ENCODE peak calls at places on chromosomes 11 and 22, in six cellular contexts. E is A549, P is ovary, X is K562, W is sigmoid colon, L is upper lobe of left lung. H is an unnamed sample.

GRCh38 chr11:87453531-87454089 is 415.9 kb downstream of the TMEM135 start:
- DNase-seq in P (no peak), X (no peak), L (no peak), E (no peak), W (no peak), H (no peak)

GRCh38 chr22:28143961-28144745 is 225.1 kb upstream of the PITPNB start:
- DNase-seq in E (no peak), X (no peak), W (no peak), L (no peak), P (no peak), H (no peak)

GRCh38 chr22:24421428-24421931 is 5.9 kb upstream of the ADORA2A start:
- DNase-seq in P (no peak), L (no peak), E (peak), X (peak), W (no peak), H (no peak)

GRCh38 chr11:33013706-33014105 is 2.0 kb upstream of the DEPDC7 start:
- DNase-seq in P (no peak), W (no peak), X (no peak), E (no peak), L (no peak), H (no peak)

GRCh38 chr11:123560001-123560400 is 94.4 kb downstream of the SCN3B start:
- DNase-seq in L (no peak), X (no peak), W (peak), P (peak), E (no peak), H (no peak)

GRCh38 chr11:124769804-124770774 is 8.0 kb upstream of the ESAM start:
- DNase-seq in E (no peak), W (no peak), L (no peak), X (no peak), P (no peak), H (no peak)

GRCh38 chr11:75319035-75319877 is 32.2 kb downstream of the ARRB1 start:
- DNase-seq in W (no peak), P (no peak), L (no peak), X (no peak), E (no peak), H (no peak)

GRCh38 chr22:49961601-49962011 is 1.0 kb downstream of the PIM3 start:
- DNase-seq in L (peak), P (no peak), X (no peak), W (no peak), E (no peak), H (no peak)

GRCh38 chr11:63764712-63765631 is 3.6 kb downstream of the ZFTA start:
- DNase-seq in P (peak), E (no peak), L (no peak), X (no peak), W (no peak), H (no peak)

GRCh38 chr11:74673956-74674355 is 57.3 kb downstream of the CHRDL2 start:
- DNase-seq in P (no peak), W (no peak), E (no peak), X (no peak), L (no peak), H (no peak)

GRCh38 chr11:27973851-27974536 is 134.0 kb downstream of the KIF18A start:
- DNase-seq in E (no peak), P (no peak), W (no peak), X (no peak), L (no peak), H (no peak)

GRCh38 chr22:42719133-42719532 is 1.5 kb downstream of the A4GALT start:
- DNase-seq in L (no peak), X (no peak), E (no peak), W (no peak), P (no peak), H (no peak)

GRCh38 chr11:44627911-44628729 is 62.7 kb downstream of the CD82 start:
- DNase-seq in W (peak), E (no peak), X (no peak), L (peak), P (peak), H (peak)

GRCh38 chr11:60130496-60130895 is 42.0 kb downstream of the MS4A2 start:
- DNase-seq in W (no peak), E (peak), L (no peak), P (no peak), X (peak), H (no peak)

GRCh38 chr11:112932593-112932992 is 28.6 kb upstream of the NCAM1 start:
- DNase-seq in X (no peak), W (no peak), E (no peak), P (peak), L (no peak), H (no peak)

GRCh38 chr11:113313601-113314000 is 782 bp upstream of the TTC12 start:
- DNase-seq in L (no peak), X (no peak), W (no peak), E (no peak), P (no peak), H (peak)

GRCh38 chr11:73528420-73528819 is 69.5 kb downstream of the FAM168A start:
- DNase-seq in L (no peak), W (no peak), E (no peak), P (no peak), X (no peak), H (no peak)

GRCh38 chr11:96464695-96465307 is 75.0 kb downstream of the JRKL start:
- DNase-seq in E (peak), W (no peak), X (peak), P (no peak), L (no peak), H (no peak)

GRCh38 chr22:24060375-24060788 is 49.3 kb downstream of the CABIN1 start:
- DNase-seq in P (no peak), X (no peak), L (no peak), E (no peak), W (no peak), H (no peak)

GRCh38 chr11:88590366-88590765 is 252.8 kb upstream of the CTSC start:
- DNase-seq in P (no peak), X (no peak), E (no peak), W (no peak), L (no peak), H (no peak)

GRCh38 chr22:28019360-28019759 is 100.3 kb upstream of the PITPNB start:
- DNase-seq in E (no peak), L (peak), W (peak), X (no peak), P (peak), H (no peak)

GRCh38 chr11:67288452-67289225 is 464 bp upstream of the ANKRD13D start:
- DNase-seq in L (peak), P (peak), E (peak), X (peak), W (peak), H (peak)
- TF ChIP-seq POLR2A in L (no peak), P (peak), E (peak), X (peak), W (peak), H (peak)

GRCh38 chr11:128553662-128554392 is 33.5 kb downstream of the ETS1 start:
- DNase-seq in L (no peak), E (no peak), P (no peak), W (no peak), X (no peak), H (peak)
- TF ChIP-seq CTCF in L (peak), E (no peak), P (no peak), W (no peak), X (no peak), H (peak)

GRCh38 chr11:94834931-94835330 is 66.8 kb downstream of the AMOTL1 start:
- DNase-seq in W (no peak), P (no peak), L (no peak), X (no peak), E (no peak), H (no peak)

GRCh38 chr11:94835571-94835970 is 67.4 kb downstream of the AMOTL1 start:
- DNase-seq in W (no peak), X (no peak), P (no peak), L (no peak), E (no peak), H (no peak)

GRCh38 chr11:94838027-94838610 is 70.0 kb downstream of the AMOTL1 start:
- DNase-seq in W (no peak), X (no peak), E (no peak), L (no peak), P (no peak), H (no peak)

GRCh38 chr11:94840209-94840608 is 72.1 kb downstream of the AMOTL1 start:
- DNase-seq in X (no peak), P (no peak), L (no peak), E (no peak), W (no peak), H (no peak)

DNA sequence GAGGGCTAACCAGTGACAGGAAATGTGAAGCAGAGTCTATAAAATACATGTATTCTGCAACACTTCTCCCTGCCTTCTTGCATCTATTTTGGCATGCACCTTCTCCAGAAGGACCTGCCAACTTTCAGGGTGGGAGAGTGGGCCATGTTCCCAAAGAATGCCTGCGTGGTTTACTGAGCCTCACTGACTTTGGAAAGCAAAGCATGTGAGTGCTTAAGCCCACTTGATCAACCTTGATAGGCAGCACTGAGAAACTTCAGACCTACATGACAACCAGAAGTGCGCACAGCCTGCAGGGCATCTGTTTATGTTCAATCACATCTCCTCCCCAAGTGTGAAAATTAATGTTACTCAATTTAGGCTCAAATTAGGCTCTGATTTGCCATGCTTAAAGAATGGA is 69.2 kb downstream of the AMOTL1 start:
- DNase-seq in L (no peak), P (no peak), W (peak), E (no peak), X (no peak), H (no peak)
- TF ChIP-seq EP300 in L (no peak), P (no peak), W (peak), E (no peak), X (no peak), H (no peak)

GRCh38 chr11:31417357-31417756 is 47.7 kb downstream of the DNAJC24 start:
- DNase-seq in E (no peak), W (no peak), P (no peak), X (no peak), L (no peak), H (no peak)
- TF ChIP-seq POLR2A in E (no peak), W (no peak), P (no peak), X (no peak), L (no peak), H (no peak)

DNA sequence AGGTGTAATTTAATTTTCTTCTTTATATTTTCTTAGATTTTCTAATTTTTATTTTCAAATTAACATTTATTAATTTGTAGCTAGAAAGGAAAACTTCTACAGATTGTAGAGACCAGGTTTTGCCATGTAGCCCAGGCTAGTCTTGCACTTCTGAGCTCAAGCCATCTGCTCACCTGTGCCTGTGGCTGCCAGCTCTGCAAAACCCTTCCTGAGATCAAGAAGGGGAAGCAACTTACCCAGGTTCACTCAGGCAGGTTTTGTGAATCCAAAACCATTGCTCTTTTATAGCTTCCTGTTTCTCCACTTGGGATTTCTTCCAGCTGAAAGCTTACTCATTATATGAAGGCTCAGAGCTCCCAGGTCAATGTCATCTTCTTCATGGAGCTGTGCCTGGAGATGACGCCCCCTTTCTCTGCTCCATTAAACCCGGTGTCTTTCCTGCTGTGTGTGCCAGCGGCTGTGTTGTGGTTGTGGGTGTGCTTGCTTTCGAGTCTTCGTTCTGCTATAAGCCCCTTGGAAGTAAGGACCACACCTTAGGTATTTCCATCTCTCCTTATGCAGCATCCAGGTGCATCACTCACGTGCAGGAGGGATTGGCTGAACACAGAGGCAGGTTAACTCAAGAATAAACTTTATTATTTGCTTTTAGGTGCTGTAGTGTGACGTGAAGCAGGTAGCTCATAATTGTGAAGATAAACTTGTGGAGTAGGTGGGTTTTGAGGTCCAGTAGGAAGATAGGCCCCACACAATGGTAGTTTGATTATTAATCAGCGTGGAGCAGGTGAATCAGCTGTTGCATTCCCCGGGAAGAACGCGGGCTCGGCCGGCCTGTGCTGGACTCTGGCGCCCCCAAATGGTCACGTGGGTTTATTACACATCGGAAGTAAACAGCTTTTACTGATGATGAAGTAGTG is 42.2 kb upstream of the INCENP start:
- DNase-seq in P (peak), E (peak), X (peak), L (peak), W (peak), H (peak)
- TF ChIP-seq CTCF in P (peak), E (peak), X (peak), L (peak), W (peak), H (peak)

DNA sequence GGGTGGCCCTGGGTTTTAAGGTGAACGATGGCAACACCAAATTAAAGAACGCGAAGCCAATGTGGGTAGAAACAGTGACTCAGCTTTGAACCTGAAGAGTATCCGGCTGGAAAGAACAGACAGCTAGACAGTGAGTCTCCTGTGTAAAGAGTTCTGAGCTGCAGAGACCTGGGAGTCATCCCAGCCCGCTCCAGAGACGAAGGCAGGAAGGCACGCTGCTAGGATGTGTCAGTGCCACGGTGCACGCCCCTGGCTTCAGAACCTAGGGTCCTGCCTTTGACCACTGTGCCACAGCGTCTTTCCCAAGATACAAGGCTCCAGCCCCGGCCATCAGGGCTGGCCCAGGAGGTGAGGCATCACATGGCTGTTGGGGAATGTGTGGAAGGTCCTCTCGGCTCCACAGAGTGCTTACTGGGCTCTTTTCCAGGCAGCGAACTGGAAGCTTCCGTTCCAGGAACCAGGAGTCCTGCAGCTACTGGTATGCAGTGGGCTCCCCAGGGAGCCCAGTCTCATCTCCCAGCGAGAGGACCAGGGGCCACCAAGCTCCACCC is 29.9 kb downstream of the LRFN4 start:
- DNase-seq in E (peak), L (peak), P (peak), W (no peak), X (peak), H (no peak)
- TF ChIP-seq EP300 in E (no peak), L (no peak), P (no peak), W (no peak), X (no peak), H (no peak)

DNA sequence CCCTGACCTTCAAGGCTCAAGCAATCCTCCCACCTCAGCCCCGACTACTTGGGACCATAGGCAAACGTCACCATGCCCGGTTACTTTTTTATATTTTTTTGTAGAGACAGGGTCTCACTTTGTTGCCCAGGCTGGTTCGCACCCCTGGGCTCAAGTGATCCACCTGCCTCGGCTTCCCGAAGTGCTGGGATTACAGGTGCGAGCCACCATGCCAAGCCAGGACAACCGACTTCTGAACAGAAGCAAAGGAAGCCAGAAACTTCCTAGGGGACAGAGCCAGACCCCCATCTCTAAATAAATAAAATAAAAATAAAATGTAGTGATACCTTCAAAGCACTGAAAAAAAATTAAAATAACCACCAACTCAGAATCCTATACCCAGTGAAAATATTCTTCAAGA is 26.4 kb downstream of the C11orf58 start:
- DNase-seq in E (no peak), P (no peak), X (no peak), L (no peak), W (no peak), H (no peak)
- TF ChIP-seq POLR2A in E (no peak), P (no peak), X (no peak), L (no peak), W (no peak), H (no peak)

GRCh38 chr22:26477341-26477731 is 6.2 kb downstream of the HPS4 start:
- DNase-seq in P (no peak), X (no peak), W (no peak), L (no peak), E (no peak), H (no peak)

GRCh38 chr22:26479792-26480610 is 3.6 kb downstream of the HPS4 start:
- DNase-seq in X (no peak), E (no peak), L (no peak), P (no peak), W (no peak), H (no peak)

GRCh38 chr22:26480611-26480932 is 3.0 kb downstream of the HPS4 start:
- DNase-seq in L (no peak), X (no peak), P (no peak), W (no peak), E (no peak), H (no peak)

GRCh38 chr22:26481112-26481693 is 2.4 kb downstream of the HPS4 start:
- DNase-seq in W (no peak), L (no peak), E (no peak), P (no peak), X (no peak), H (no peak)

GRCh38 chr22:26479043-26479791 is 4.4 kb downstream of the HPS4 start:
- DNase-seq in W (no peak), L (no peak), P (no peak), X (no peak), E (no peak), H (no peak)
- TF ChIP-seq CTCF in W (no peak), L (no peak), P (no peak), X (peak), E (no peak), H (no peak)

GRCh38 chr22:39966522-39966921 is 6.3 kb downstream of the TMA7B start:
- DNase-seq in X (no peak), E (no peak), L (no peak), W (no peak), P (no peak), H (no peak)

GRCh38 chr22:39965749-39966148 is 5.6 kb downstream of the TMA7B start:
- DNase-seq in X (peak), P (no peak), W (no peak), L (no peak), E (no peak), H (no peak)

GRCh38 chr22:39970742-39971141 is 10.5 kb downstream of the TMA7B start:
- DNase-seq in L (no peak), P (no peak), W (no peak), X (no peak), E (no peak), H (no peak)

GRCh38 chr22:39967996-39968968 is 8.1 kb downstream of the TMA7B start:
- DNase-seq in P (peak), L (no peak), E (no peak), W (peak), X (no peak), H (no peak)

DNA sequence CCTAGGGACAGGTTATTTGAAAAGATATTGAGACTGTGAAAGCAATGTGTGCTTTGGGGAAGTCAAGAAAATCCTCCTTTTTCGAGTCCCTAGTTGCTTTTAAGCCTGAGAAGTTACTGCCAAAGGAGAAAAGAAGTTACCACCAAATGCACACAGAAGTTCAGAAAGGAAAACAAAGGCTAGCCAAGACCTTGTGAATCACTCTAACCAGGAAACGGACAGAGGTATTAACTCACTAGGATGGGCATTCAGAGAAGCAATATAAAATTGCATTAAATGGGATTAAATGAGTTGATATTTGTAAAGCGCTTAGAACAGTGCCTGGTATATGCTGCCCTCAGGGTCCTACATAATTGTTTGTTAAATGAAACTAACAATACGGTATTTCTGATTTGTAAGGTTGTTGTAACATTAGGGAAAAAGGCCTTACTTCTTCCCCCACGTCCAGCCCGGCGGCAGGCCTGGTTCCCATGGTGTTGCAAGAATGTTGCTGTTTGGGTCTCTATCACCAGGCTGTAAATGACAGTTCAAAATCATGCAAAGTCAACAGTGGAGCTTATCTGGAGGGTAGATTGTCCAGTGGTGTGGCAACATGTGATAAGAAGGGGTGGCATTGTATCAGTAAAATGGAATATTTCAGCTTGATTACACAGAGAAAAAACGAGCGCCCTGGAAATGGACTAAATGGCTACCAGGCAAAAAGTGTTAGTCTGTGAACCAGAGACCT is 7.1 kb downstream of the TMA7B start:
- DNase-seq in P (no peak), W (no peak), E (no peak), X (no peak), L (no peak), H (no peak)
- TF ChIP-seq EP300 in P (no peak), W (no peak), E (no peak), X (peak), L (no peak), H (no peak)

GRCh38 chr22:31680764-31681624 is 19.0 kb upstream of the PISD start:
- DNase-seq in E (no peak), L (no peak), X (no peak), W (peak), P (no peak), H (no peak)

GRCh38 chr22:31678748-31679147 is 16.7 kb upstream of the PISD start:
- DNase-seq in X (no peak), E (no peak), L (no peak), W (no peak), P (no peak), H (no peak)

GRCh38 chr22:31681625-31682345 is 19.8 kb upstream of the PISD start:
- DNase-seq in X (no peak), E (no peak), P (peak), W (peak), L (no peak), H (no peak)

GRCh38 chr22:31676700-31677099 is 14.7 kb upstream of the PISD start:
- DNase-seq in P (peak), E (peak), X (no peak), L (peak), W (peak), H (peak)
- TF ChIP-seq POLR2A in P (no peak), E (no peak), X (no peak), L (no peak), W (peak), H (peak)